ENCODE peak calls at places on chromosomes 11 and 22, in six cellular contexts. R is activated CD4-positive, alpha-beta memory T cell treated with anti-CD3 and anti-CD28 coated beads for 36 hours; K is EL; J is AG04450; Z is activated T-cell treated with anti-CD3 and anti-CD28 coated beads for 1 hour; X is brain microvascular endothelial cell. O is an unnamed sample.

GRCh38 chr22:41752011-41752975 is 48.2 kb upstream of the CCDC134 start:
- DNase-seq in Z (no peak), J (no peak), K (no peak), R (peak), X (no peak), O (no peak)

GRCh38 chr11:115939104-115939503 is 434.9 kb upstream of the CADM1 start:
- DNase-seq in R (no peak), J (peak), Z (no peak), K (no peak), X (no peak), O (no peak)

GRCh38 chr11:63491614-63492372 is 826 bp upstream of the PLAAT5 start:
- DNase-seq in J (no peak), K (no peak), X (peak), R (no peak), Z (no peak), O (no peak)

GRCh38 chr22:50139843-50140415 is 30.6 kb upstream of the PANX2 start:
- DNase-seq in X (no peak), K (no peak), Z (no peak), J (no peak), R (no peak), O (no peak)

GRCh38 chr11:14861680-14862079 is 30.4 kb downstream of the CYP2R1 start:
- DNase-seq in J (no peak), Z (no peak), K (no peak), X (no peak), R (no peak), O (no peak)

GRCh38 chr11:114413958-114414357 is 13.5 kb downstream of the RBM7 start:
- DNase-seq in R (no peak), X (no peak), Z (no peak), K (no peak), J (no peak), O (no peak)

GRCh38 chr11:29962243-29962642 is 54.6 kb downstream of the KCNA4 start:
- DNase-seq in K (no peak), Z (no peak), X (no peak), R (no peak), J (no peak), O (peak)

GRCh38 chr11:68998390-68998911 is 14.6 kb downstream of the MRGPRF start:
- DNase-seq in K (peak), X (no peak), Z (no peak), R (no peak), J (no peak), O (peak)

GRCh38 chr11:88297320-88298263 is 39.9 kb downstream of the CTSC start:
- DNase-seq in K (no peak), X (no peak), Z (no peak), J (no peak), R (no peak), O (no peak)

GRCh38 chr11:117171648-117172051 is 6.9 kb upstream of the SIDT2 start:
- DNase-seq in X (peak), R (no peak), K (no peak), Z (no peak), J (no peak), O (no peak)

GRCh38 chr11:61793829-61794204 is 1.1 kb downstream of the FEN1 start:
- DNase-seq in Z (no peak), X (no peak), K (peak), R (no peak), J (no peak), O (peak)

GRCh38 chr11:65503923-65504670 is 5.3 kb downstream of the MALAT1 start:
- DNase-seq in X (peak), R (no peak), J (no peak), Z (no peak), K (peak), O (no peak)

GRCh38 chr11:102396708-102397563 is 49.9 kb downstream of the BIRC2 start:
- DNase-seq in R (no peak), K (no peak), Z (no peak), X (no peak), J (no peak), O (no peak)

GRCh38 chr11:113378013-113378412 is 9.6 kb upstream of the ANKK1 start:
- DNase-seq in Z (no peak), X (no peak), J (no peak), K (no peak), R (no peak), O (peak)

GRCh38 chr11:95563173-95563572 is 226.4 kb downstream of the FAM76B start:
- DNase-seq in K (no peak), Z (no peak), X (no peak), J (no peak), R (no peak), O (no peak)

GRCh38 chr11:127109796-127110195 is 109.2 kb upstream of the KIRREL3 start:
- DNase-seq in R (no peak), J (no peak), K (no peak), Z (no peak), X (no peak), O (no peak)

GRCh38 chr11:75635009-75635909 is 33.6 kb downstream of the MAP6 start:
- DNase-seq in K (no peak), J (no peak), R (no peak), X (peak), Z (no peak), O (peak)

GRCh38 chr11:113316251-113316650 is 1.9 kb downstream of the TTC12 start:
- DNase-seq in X (no peak), K (no peak), R (no peak), J (no peak), Z (no peak), O (no peak)

GRCh38 chr11:103183981-103184592 is 74.9 kb downstream of the DYNC2H1 start:
- DNase-seq in X (no peak), K (no peak), J (no peak), R (no peak), Z (no peak), O (no peak)

O was measured in A673.